ENCODE peak calls at places on chromosome 4, in six cellular contexts. One of them, this sample, is unnamed.

GRCh38 chr4:150192986-150193385 is 114.7 kb downstream of the DCLK2 start:
- DNase-seq in Peyer's patch: no peak
- DNase-seq in CD8-positive, alpha-beta T cell: no peak
- DNase-seq in RWPE2: no peak
- DNase-seq in GM10248: no peak
- DNase-seq in pancreas: no peak
- DNase-seq in this sample: no peak

GRCh38 chr4:24794916-24795665 is at the start of gene SOD3:
- DNase-seq in RWPE2: no peak
- DNase-seq in pancreas: peak; percentile 83
- DNase-seq in CD8-positive, alpha-beta T cell: no peak
- DNase-seq in Peyer's patch: peak; percentile 65
- DNase-seq in GM10248: no peak
- DNase-seq in this sample: no peak

GRCh38 chr4:70559216-70559830 is 32.7 kb upstream of the AMBN start:
- DNase-seq in pancreas: no peak
- DNase-seq in CD8-positive, alpha-beta T cell: peak; percentile 42
- DNase-seq in GM10248: peak; percentile 67
- DNase-seq in RWPE2: no peak
- DNase-seq in Peyer's patch: peak; percentile 71
- DNase-seq in this sample: no peak

GRCh38 chr4:101033986-101034385 is 313.3 kb downstream of the PPP3CA start:
- DNase-seq in RWPE2: no peak
- DNase-seq in pancreas: no peak
- DNase-seq in GM10248: no peak
- DNase-seq in CD8-positive, alpha-beta T cell: no peak
- DNase-seq in Peyer's patch: no peak
- DNase-seq in this sample: no peak

GRCh38 chr4:47915378-47915777 is 995 bp upstream of the NFXL1 start:
- DNase-seq in CD8-positive, alpha-beta T cell: no peak
- DNase-seq in RWPE2: no peak
- DNase-seq in pancreas: no peak
- DNase-seq in Peyer's patch: no peak
- DNase-seq in GM10248: no peak
- DNase-seq in this sample: no peak

GRCh38 chr4:117676153-117676552 is 358.1 kb upstream of the NDST3 start:
- DNase-seq in GM10248: no peak
- DNase-seq in pancreas: no peak
- DNase-seq in RWPE2: no peak
- DNase-seq in CD8-positive, alpha-beta T cell: no peak
- DNase-seq in Peyer's patch: no peak
- DNase-seq in this sample: no peak

GRCh38 chr4:180028682-180029081 is 2214.5 kb upstream of the TENM3 start:
- DNase-seq in Peyer's patch: peak; percentile 59
- DNase-seq in RWPE2: peak; percentile 34
- DNase-seq in GM10248: no peak
- DNase-seq in pancreas: no peak
- DNase-seq in CD8-positive, alpha-beta T cell: no peak
- DNase-seq in this sample: no peak

GRCh38 chr4:53920883-53921282 is 143.5 kb downstream of the CHIC2 start:
- DNase-seq in RWPE2: no peak
- DNase-seq in CD8-positive, alpha-beta T cell: no peak
- DNase-seq in Peyer's patch: no peak
- DNase-seq in GM10248: no peak
- DNase-seq in pancreas: no peak
- DNase-seq in this sample: no peak

GRCh38 chr4:124333466-124333865 is 379.1 kb downstream of the ANKRD50 start:
- DNase-seq in RWPE2: no peak
- DNase-seq in Peyer's patch: no peak
- DNase-seq in CD8-positive, alpha-beta T cell: no peak
- DNase-seq in GM10248: no peak
- DNase-seq in pancreas: no peak
- DNase-seq in this sample: no peak

GRCh38 chr4:121510260-121510942 is 129.6 kb upstream of the QRFPR start:
- DNase-seq in RWPE2: no peak
- DNase-seq in CD8-positive, alpha-beta T cell: no peak
- DNase-seq in Peyer's patch: no peak
- DNase-seq in pancreas: no peak
- DNase-seq in GM10248: no peak
- DNase-seq in this sample: no peak

GRCh38 chr4:121519236-121519838 is 138.5 kb upstream of the QRFPR start:
- DNase-seq in CD8-positive, alpha-beta T cell: no peak
- DNase-seq in GM10248: no peak
- DNase-seq in RWPE2: no peak
- DNase-seq in Peyer's patch: no peak
- DNase-seq in pancreas: no peak
- DNase-seq in this sample: no peak

GRCh38 chr4:121514443-121514842 is 133.6 kb upstream of the QRFPR start:
- DNase-seq in pancreas: no peak
- DNase-seq in Peyer's patch: no peak
- DNase-seq in CD8-positive, alpha-beta T cell: no peak
- DNase-seq in RWPE2: no peak
- DNase-seq in GM10248: no peak
- DNase-seq in this sample: no peak
- TF ChIP-seq CTCF in pancreas: no peak
- TF ChIP-seq CTCF in Peyer's patch: no peak
- TF ChIP-seq CTCF in CD8-positive, alpha-beta T cell: no peak
- TF ChIP-seq CTCF in RWPE2: no peak
- TF ChIP-seq CTCF in GM10248: no peak
- TF ChIP-seq CTCF in this sample: no peak

GRCh38 chr4:165864228-165864627 is 8.8 kb upstream of the TLL1 start:
- DNase-seq in GM10248: no peak
- DNase-seq in RWPE2: no peak
- DNase-seq in CD8-positive, alpha-beta T cell: no peak
- DNase-seq in pancreas: no peak
- DNase-seq in Peyer's patch: no peak
- DNase-seq in this sample: no peak
- TF ChIP-seq CTCF in GM10248: peak; percentile 4
- TF ChIP-seq CTCF in RWPE2: peak; percentile 82
- TF ChIP-seq CTCF in CD8-positive, alpha-beta T cell: no peak
- TF ChIP-seq CTCF in pancreas: no peak
- TF ChIP-seq CTCF in Peyer's patch: no peak
- TF ChIP-seq CTCF in this sample: no peak

GRCh38 chr4:135368826-135369225 is 1167.2 kb upstream of the PABPC4L start:
- DNase-seq in RWPE2: no peak
- DNase-seq in pancreas: no peak
- DNase-seq in GM10248: no peak
- DNase-seq in CD8-positive, alpha-beta T cell: no peak
- DNase-seq in Peyer's patch: no peak
- DNase-seq in this sample: no peak

GRCh38 chr4:135372131-135372530 is 1170.5 kb upstream of the PABPC4L start:
- DNase-seq in Peyer's patch: no peak
- DNase-seq in pancreas: no peak
- DNase-seq in GM10248: no peak
- DNase-seq in CD8-positive, alpha-beta T cell: no peak
- DNase-seq in RWPE2: no peak
- DNase-seq in this sample: no peak

GRCh38 chr4:135371137-135371536 is 1169.5 kb upstream of the PABPC4L start:
- DNase-seq in GM10248: no peak
- DNase-seq in RWPE2: no peak
- DNase-seq in CD8-positive, alpha-beta T cell: no peak
- DNase-seq in pancreas: peak; percentile 24
- DNase-seq in Peyer's patch: no peak
- DNase-seq in this sample: no peak
- TF ChIP-seq CTCF in GM10248: peak; percentile 38
- TF ChIP-seq CTCF in RWPE2: peak; percentile 16
- TF ChIP-seq CTCF in CD8-positive, alpha-beta T cell: no peak
- TF ChIP-seq CTCF in pancreas: no peak
- TF ChIP-seq CTCF in Peyer's patch: no peak
- TF ChIP-seq CTCF in this sample: no peak

GRCh38 chr4:112422644-112423043 is 93.3 kb downstream of the NEUROG2 start:
- DNase-seq in Peyer's patch: no peak
- DNase-seq in CD8-positive, alpha-beta T cell: no peak
- DNase-seq in pancreas: no peak
- DNase-seq in GM10248: no peak
- DNase-seq in RWPE2: no peak
- DNase-seq in this sample: no peak

GRCh38 chr4:112421911-112422310 is 94.1 kb downstream of the NEUROG2 start:
- DNase-seq in Peyer's patch: no peak
- DNase-seq in RWPE2: no peak
- DNase-seq in CD8-positive, alpha-beta T cell: no peak
- DNase-seq in GM10248: no peak
- DNase-seq in pancreas: no peak
- DNase-seq in this sample: no peak

GRCh38 chr4:112423591-112423990 is 92.4 kb downstream of the NEUROG2 start:
- DNase-seq in RWPE2: no peak
- DNase-seq in CD8-positive, alpha-beta T cell: no peak
- DNase-seq in pancreas: no peak
- DNase-seq in GM10248: no peak
- DNase-seq in Peyer's patch: no peak
- DNase-seq in this sample: no peak

GRCh38 chr4:112416464-112416863 is 99.5 kb downstream of the NEUROG2 start:
- DNase-seq in RWPE2: no peak
- DNase-seq in pancreas: no peak
- DNase-seq in Peyer's patch: no peak
- DNase-seq in CD8-positive, alpha-beta T cell: no peak
- DNase-seq in GM10248: no peak
- DNase-seq in this sample: no peak

DNA sequence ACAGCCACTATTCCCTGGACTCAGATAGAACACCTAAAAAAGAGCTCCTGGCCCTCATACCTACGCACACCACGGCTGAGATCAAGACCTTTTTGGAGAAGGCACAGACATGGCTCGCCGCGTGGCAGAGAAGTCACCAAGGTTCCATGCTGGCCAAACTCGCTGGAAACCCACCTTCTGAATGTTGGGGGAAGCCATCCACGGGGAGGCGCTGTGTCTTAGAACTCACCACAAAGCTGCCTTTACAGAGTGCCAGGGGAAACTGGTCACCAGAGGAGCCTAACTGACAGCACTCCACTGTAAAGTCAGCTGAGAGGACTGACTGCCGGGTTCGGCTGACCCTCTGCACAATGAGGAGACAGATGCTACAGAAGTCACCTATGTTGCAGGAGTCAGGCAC is 97.9 kb downstream of the NEUROG2 start:
- DNase-seq in CD8-positive, alpha-beta T cell: no peak
- DNase-seq in pancreas: no peak
- DNase-seq in Peyer's patch: no peak
- DNase-seq in GM10248: no peak
- DNase-seq in RWPE2: no peak
- DNase-seq in this sample: no peak
- TF ChIP-seq CTCF in CD8-positive, alpha-beta T cell: no peak
- TF ChIP-seq CTCF in pancreas: no peak
- TF ChIP-seq CTCF in Peyer's patch: no peak
- TF ChIP-seq CTCF in GM10248: no peak
- TF ChIP-seq CTCF in RWPE2: no peak
- TF ChIP-seq CTCF in this sample: no peak

GRCh38 chr4:185257694-185258093 is 48.3 kb downstream of the SNX25 start:
- DNase-seq in CD8-positive, alpha-beta T cell: no peak
- DNase-seq in GM10248: no peak
- DNase-seq in pancreas: no peak
- DNase-seq in Peyer's patch: no peak
- DNase-seq in RWPE2: no peak
- DNase-seq in this sample: no peak
- TF ChIP-seq CTCF in CD8-positive, alpha-beta T cell: no peak
- TF ChIP-seq CTCF in GM10248: no peak
- TF ChIP-seq CTCF in pancreas: no peak
- TF ChIP-seq CTCF in Peyer's patch: no peak
- TF ChIP-seq CTCF in RWPE2: no peak
- TF ChIP-seq CTCF in this sample: no peak

DNA sequence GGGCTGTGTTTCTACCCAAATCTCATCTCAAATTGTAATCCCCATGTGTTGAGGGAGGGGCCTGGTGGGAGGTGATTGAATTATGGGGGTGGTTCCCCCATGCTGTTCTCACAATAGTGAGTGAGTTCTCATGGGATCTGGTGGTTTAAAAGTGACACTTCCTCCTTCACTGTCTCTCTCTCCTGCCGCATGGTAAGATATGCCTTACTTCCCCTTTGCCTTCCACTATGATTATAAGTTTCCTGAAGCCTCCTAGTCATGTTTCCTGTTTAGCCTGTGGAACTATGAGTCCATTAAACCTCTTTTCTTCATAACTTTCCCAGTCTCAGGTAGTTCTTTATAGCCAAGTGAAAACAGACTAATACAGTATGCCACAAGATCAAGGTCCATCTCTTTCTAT is 70.0 kb upstream of the MSX1 start:
- DNase-seq in RWPE2: no peak
- DNase-seq in Peyer's patch: no peak
- DNase-seq in pancreas: no peak
- DNase-seq in GM10248: no peak
- DNase-seq in CD8-positive, alpha-beta T cell: no peak
- DNase-seq in this sample: no peak
- TF ChIP-seq CTCF in RWPE2: no peak
- TF ChIP-seq CTCF in Peyer's patch: no peak
- TF ChIP-seq CTCF in pancreas: no peak
- TF ChIP-seq CTCF in GM10248: no peak
- TF ChIP-seq CTCF in CD8-positive, alpha-beta T cell: no peak
- TF ChIP-seq CTCF in this sample: no peak

GRCh38 chr4:39181905-39182638 is at the start of gene WDR19:
- DNase-seq in RWPE2: peak; percentile 99
- DNase-seq in GM10248: peak; percentile 97
- DNase-seq in Peyer's patch: peak; percentile 99
- DNase-seq in pancreas: peak; percentile 98
- DNase-seq in CD8-positive, alpha-beta T cell: peak; percentile 98
- DNase-seq in this sample: peak; percentile 93
- TF ChIP-seq CTCF in RWPE2: peak; percentile 62
- TF ChIP-seq CTCF in GM10248: peak; percentile 52
- TF ChIP-seq CTCF in Peyer's patch: peak; percentile 53
- TF ChIP-seq CTCF in pancreas: no peak
- TF ChIP-seq CTCF in CD8-positive, alpha-beta T cell: peak; percentile 64
- TF ChIP-seq CTCF in this sample: no peak

DNA sequence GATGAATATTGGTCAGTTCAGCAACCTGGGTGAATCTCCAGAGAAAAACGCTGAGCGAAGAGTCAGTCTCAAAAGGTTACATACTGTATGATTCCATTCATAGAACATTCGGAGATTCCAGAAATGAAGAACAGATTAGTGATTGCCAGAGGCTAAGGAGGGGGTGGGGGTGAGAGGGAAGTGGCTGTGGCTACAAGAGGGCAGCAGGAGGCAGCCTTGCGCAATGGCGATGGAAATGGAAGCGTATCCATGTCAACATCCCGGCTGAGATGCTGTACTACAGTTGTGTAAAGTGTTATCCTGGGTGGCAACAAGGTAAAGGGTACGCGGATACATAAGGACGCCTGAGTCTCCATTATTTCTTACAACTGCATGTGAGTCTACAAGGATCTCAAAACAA is 18.0 kb downstream of the LYAR start:
- DNase-seq in CD8-positive, alpha-beta T cell: no peak
- DNase-seq in Peyer's patch: no peak
- DNase-seq in GM10248: no peak
- DNase-seq in RWPE2: no peak
- DNase-seq in pancreas: no peak
- DNase-seq in this sample: no peak
- TF ChIP-seq CTCF in CD8-positive, alpha-beta T cell: no peak
- TF ChIP-seq CTCF in Peyer's patch: no peak
- TF ChIP-seq CTCF in GM10248: no peak
- TF ChIP-seq CTCF in RWPE2: no peak
- TF ChIP-seq CTCF in pancreas: no peak
- TF ChIP-seq CTCF in this sample: no peak

DNA sequence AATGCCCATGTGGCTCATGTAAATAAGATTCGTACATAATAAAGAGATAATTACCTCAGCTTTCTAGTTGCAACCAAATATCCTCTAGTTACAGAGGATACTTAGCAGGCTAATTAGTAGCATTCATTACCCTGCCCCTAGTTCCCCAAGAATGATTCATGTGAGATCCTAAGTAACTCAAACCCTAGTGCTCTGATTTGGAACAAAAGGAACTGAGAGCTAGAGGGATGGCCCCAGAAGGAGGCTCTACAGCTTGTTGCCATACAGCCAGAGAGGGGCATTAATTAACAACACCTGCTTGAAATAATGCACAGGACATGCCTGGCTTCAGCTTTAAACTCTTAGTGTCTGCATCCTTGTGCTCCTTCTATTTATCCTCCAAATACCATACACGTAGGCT is 32.6 kb upstream of the CBR4 start:
- DNase-seq in GM10248: no peak
- DNase-seq in Peyer's patch: no peak
- DNase-seq in RWPE2: no peak
- DNase-seq in CD8-positive, alpha-beta T cell: no peak
- DNase-seq in pancreas: no peak
- DNase-seq in this sample: no peak
- TF ChIP-seq CTCF in GM10248: no peak
- TF ChIP-seq CTCF in Peyer's patch: no peak
- TF ChIP-seq CTCF in RWPE2: no peak
- TF ChIP-seq CTCF in CD8-positive, alpha-beta T cell: no peak
- TF ChIP-seq CTCF in pancreas: no peak
- TF ChIP-seq CTCF in this sample: no peak

This sample was measured in activated B cell treated with CpG ODN at 0.5 μM for 24 hours.